ENCODE peak calls at places on chromosomes 7 and 10, in five cellular contexts. H is transverse colon, X is tibial nerve, Z is DND-41, Q is hepatocyte. K is an unnamed sample.

GRCh38 chr7:128886391-128887168 is 23.9 kb downstream of the ATP6V1F start:
- DNase-seq in X (no peak), H (no peak), Z (no peak), Q (no peak), K (no peak)

GRCh38 chr7:92720604-92721350 is 115.6 kb downstream of the CDK6 start:
- DNase-seq in H (no peak), Q (no peak), Z (no peak), X (no peak), K (no peak)

GRCh38 chr10:74419491-74420466 is 268.8 kb downstream of the ADK start:
- DNase-seq in H (peak; percentile 16), Q (no peak), X (no peak), Z (peak; percentile 18), K (no peak)

GRCh38 chr10:75469018-75469616 is 37.7 kb downstream of the LRMDA start:
- DNase-seq in Q (peak; percentile 74), Z (no peak), X (peak; percentile 34), H (peak; percentile 13), K (peak; percentile 28)

GRCh38 chr7:26653430-26653911 is 210.9 kb downstream of the SKAP2 start:
- DNase-seq in X (no peak), Q (peak; percentile 9), Z (no peak), H (peak; percentile 68), K (no peak)

GRCh38 chr10:44958196-44958896 is 1.3 kb upstream of the RASSF4 start:
- DNase-seq in H (no peak), Q (peak; percentile 62), X (peak; percentile 12), Z (no peak), K (no peak)

GRCh38 chr10:98929709-98930108 is 305.9 kb downstream of the HPSE2 start:
- DNase-seq in Z (no peak), H (no peak), X (no peak), Q (no peak), K (no peak)

GRCh38 chr7:44977304-44977858 is 1.4 kb downstream of the MYO1G start:
- DNase-seq in X (no peak), Q (no peak), Z (peak; percentile 41), H (no peak), K (no peak)

GRCh38 chr10:118590334-118590733 is 5.1 kb downstream of the PRLHR start:
- DNase-seq in Q (no peak), X (no peak), Z (no peak), H (no peak), K (no peak)

DNA sequence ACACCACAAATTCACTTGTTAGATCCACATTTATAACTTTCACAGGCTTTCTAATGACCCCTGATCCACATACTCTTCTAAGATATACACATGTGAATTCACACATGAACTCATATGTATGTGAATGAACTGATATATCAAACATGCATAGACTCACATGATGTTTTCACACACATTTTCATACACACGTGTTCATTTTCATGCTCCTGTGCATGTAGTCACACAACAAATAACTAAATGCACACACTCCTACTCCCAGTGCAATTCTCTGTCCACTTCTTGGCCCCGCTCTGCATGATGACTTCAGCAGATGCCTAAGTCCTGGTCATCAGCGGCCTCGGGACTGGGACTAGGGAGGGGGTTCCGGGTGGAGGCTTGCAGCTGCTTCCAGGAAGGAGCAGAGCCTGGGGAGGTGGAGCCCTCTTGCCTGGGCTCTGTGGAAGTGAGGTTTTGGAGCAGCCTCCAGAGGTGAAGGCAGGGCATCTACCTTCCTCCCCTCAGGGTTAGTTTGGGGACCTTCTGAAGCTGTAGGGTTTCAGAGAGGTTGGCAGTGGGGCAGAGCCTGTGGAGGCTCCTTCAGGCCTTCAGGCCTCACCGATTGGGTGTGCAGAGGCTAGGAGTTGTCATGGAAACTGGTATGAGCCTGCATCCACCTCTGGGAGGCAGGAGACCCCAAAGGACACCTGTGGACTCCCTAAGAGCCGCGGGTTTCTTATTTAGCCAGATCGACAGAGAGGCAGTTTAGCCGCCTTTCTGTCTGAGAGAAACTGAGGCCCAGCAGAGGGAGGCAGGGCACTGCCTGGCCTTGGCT is 1.8 kb downstream of the LZTS2 start:
- DNase-seq in X (peak; percentile 86), H (peak; percentile 81), Z (no peak), Q (peak; percentile 86), K (peak; percentile 85)
- H3K27ac ChIP-seq in X (peak overlapping the region; percentile 100), H (peak overlapping the region; percentile 97), Z (no peak overlapping the region), Q (peak overlapping the region; percentile 99), K (peak overlapping the region; percentile 97)

GRCh38 chr7:132133501-132133900 is 442.8 kb downstream of the PLXNA4 start:
- DNase-seq in Z (no peak), X (no peak), H (no peak), Q (no peak), K (no peak)
- H3K4me1 ChIP-seq in Z (no peaks in the 10 kb centered on the region), X (no peaks in the 10 kb centered on the region), H (no peaks in the 10 kb centered on the region), Q (no peaks in the 10 kb centered on the region), K (no peaks in the 10 kb centered on the region)

GRCh38 chr7:22842383-22842903 is 19.8 kb upstream of the TOMM7 start:
- DNase-seq in Z (no peak), Q (no peak), X (no peak), H (no peak), K (no peak)
- H3K4me3 ChIP-seq in Z (no peak overlapping the region), Q (no peak overlapping the region), X (no peak overlapping the region), H (no peak overlapping the region), K (no peak overlapping the region)

GRCh38 chr10:72107325-72108003 is 19.1 kb upstream of the SPOCK2 start:
- DNase-seq in X (no peak), H (no peak), Z (peak; percentile 71), Q (no peak), K (no peak)
- H3K27ac ChIP-seq in X (no peak overlapping the region), H (no peak overlapping the region), Z (peak overlapping the region; percentile 92), Q (peak overlapping the region; percentile 67), K (no peak overlapping the region)

GRCh38 chr10:6174201-6174874 is 28.4 kb upstream of the PFKFB3 start:
- DNase-seq in Z (no peak), Q (no peak), X (no peak), H (no peak), K (no peak)

GRCh38 chr10:6173203-6173602 is 29.5 kb upstream of the PFKFB3 start:
- DNase-seq in X (no peak), Q (no peak), Z (peak; percentile 24), H (peak; percentile 45), K (no peak)

GRCh38 chr10:6171891-6172354 is 30.8 kb upstream of the PFKFB3 start:
- DNase-seq in Q (no peak), H (peak; percentile 59), X (no peak), Z (no peak), K (peak; percentile 45)

GRCh38 chr10:6168059-6168458 is 34.7 kb upstream of the PFKFB3 start:
- DNase-seq in Z (no peak), Q (no peak), H (no peak), X (no peak), K (no peak)

DNA sequence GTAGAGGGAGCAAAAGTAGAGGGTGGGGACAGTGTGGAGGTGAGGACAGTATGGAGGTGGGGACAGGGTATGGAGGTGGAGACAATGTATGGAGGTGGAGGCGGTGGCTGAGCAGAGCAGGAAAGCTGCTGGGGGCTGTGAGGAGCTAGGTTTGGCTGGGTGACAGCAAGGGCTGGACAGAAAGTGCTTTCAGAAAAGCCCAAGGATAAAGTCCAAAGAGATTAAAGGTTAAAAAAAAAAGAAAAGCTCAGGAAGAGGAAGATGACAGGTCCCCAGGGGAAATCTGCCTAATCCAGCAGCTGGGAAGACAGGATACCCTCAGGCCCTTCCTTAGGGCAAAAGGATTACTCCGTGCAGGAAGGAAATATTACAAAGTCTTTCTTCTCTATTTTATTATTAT is 32.1 kb upstream of the PFKFB3 start:
- DNase-seq in Q (no peak), H (peak; percentile 61), Z (no peak), X (no peak), K (no peak)
- H3K4me1 ChIP-seq in Q (peaks cover 11% of the 10 kb centered on the region), H (peaks cover 24% of the 10 kb centered on the region), Z (peaks cover 43% of the 10 kb centered on the region), X (peaks cover 84% of the 10 kb centered on the region), K (peaks cover 37% of the 10 kb centered on the region)

GRCh38 chr10:60952067-60952845 is 8.3 kb upstream of the RHOBTB1 start:
- DNase-seq in Q (no peak), H (no peak), Z (no peak), X (no peak), K (no peak)

GRCh38 chr10:60951272-60951724 is 7.3 kb upstream of the RHOBTB1 start:
- DNase-seq in Z (no peak), H (no peak), Q (peak; percentile 68), X (no peak), K (no peak)

GRCh38 chr10:60954045-60954444 is 10.1 kb upstream of the RHOBTB1 start:
- DNase-seq in Z (no peak), X (no peak), Q (no peak), H (no peak), K (no peak)

GRCh38 chr10:60953420-60953819 is 9.4 kb upstream of the RHOBTB1 start:
- DNase-seq in Q (no peak), Z (no peak), H (no peak), X (no peak), K (no peak)

DNA sequence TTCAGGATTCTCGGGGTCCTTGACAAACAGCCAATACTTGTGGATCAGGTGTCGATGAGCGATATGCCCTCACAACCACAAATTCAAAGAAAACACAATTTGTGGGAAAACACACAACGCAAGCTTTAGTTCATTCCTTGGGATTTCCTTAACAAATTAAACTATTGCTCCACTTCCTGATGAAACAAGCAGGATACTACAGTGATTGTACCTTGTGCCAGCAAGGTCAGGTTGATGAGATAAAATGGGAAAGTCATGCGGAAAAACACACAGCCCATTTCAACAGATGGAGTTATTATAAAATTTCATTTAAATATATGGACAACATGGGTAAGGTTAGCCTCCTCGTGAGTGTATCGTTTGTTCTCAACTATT is 8.8 kb upstream of the RHOBTB1 start:
- DNase-seq in H (no peak), X (no peak), Z (no peak), Q (no peak), K (no peak)
- H3K4me3 ChIP-seq in H (no peak overlapping the region), X (no peak overlapping the region), Z (no peak overlapping the region), Q (no peak overlapping the region), K (no peak overlapping the region)

K was measured in thoracic aorta.